ENCODE peak calls at places on chromosomes 7 and 10, in seven cellular contexts. N is IMR-90, H is mesendoderm, U is neuronal stem cell, I is H1, G is H9, V is trophoblast cell. D is an unnamed sample.

GRCh38 chr10:50653142-50653541 is 29.4 kb upstream of the SGMS1 start:
- DNase-seq in V (no peak), N (peak; percentile 47), I (no peak), U (no peak), H (no peak), G (no peak), D (peak; percentile 28)

GRCh38 chr7:131007439-131008330 is 273.7 kb upstream of the KLF14 start:
- DNase-seq in U (peak; percentile 36), G (peak; percentile 71), V (peak; percentile 52), H (peak; percentile 86), I (peak; percentile 67), N (peak; percentile 79), D (peak; percentile 88)

GRCh38 chr10:131584286-131584685 is 272.8 kb upstream of the TCERG1L start:
- DNase-seq in I (no peak), G (no peak), U (no peak), N (no peak), V (no peak), H (no peak), D (no peak)

GRCh38 chr7:510782-511281 is 8.8 kb downstream of the PDGFA start:
- DNase-seq in I (no peak), N (no peak), U (no peak), G (no peak), V (no peak), H (no peak), D (no peak)

GRCh38 chr10:110843031-110843430 is 28.7 kb upstream of the PDCD4 start:
- DNase-seq in I (no peak), U (no peak), G (no peak), N (no peak), V (no peak), H (no peak), D (no peak)

GRCh38 chr10:22002531-22003110 is 909 bp downstream of the DNAJC1 start:
- DNase-seq in U (no peak), N (peak; percentile 63), V (peak; percentile 24), G (no peak), I (no peak), H (peak; percentile 68), D (peak; percentile 81)

GRCh38 chr10:681670-682318 is 7.7 kb downstream of the DIP2C start:
- DNase-seq in N (peak; percentile 83), U (no peak), I (no peak), G (no peak), H (no peak), V (peak; percentile 23), D (peak; percentile 88)

GRCh38 chr10:16930540-16930939 is 113.3 kb upstream of the RSU1 start:
- DNase-seq in H (no peak), G (no peak), U (no peak), N (no peak), V (no peak), I (no peak), D (no peak)

GRCh38 chr7:13850185-13850752 is 139.2 kb downstream of the ETV1 start:
- DNase-seq in V (no peak), U (no peak), I (no peak), N (peak; percentile 99), G (no peak), H (peak; percentile 84), D (peak; percentile 98)

GRCh38 chr7:82419200-82419599 is 24.4 kb downstream of the CACNA2D1 start:
- DNase-seq in G (no peak), V (no peak), U (no peak), I (no peak), N (no peak), H (no peak), D (no peak)

GRCh38 chr7:97506728-97507127 is 225.2 kb upstream of the TAC1 start:
- DNase-seq in U (no peak), V (no peak), G (no peak), I (no peak), N (no peak), H (no peak), D (no peak)

GRCh38 chr10:62844280-62845011 is 28.3 kb upstream of the EGR2 start:
- DNase-seq in V (no peak), N (no peak), U (no peak), G (no peak), I (no peak), H (no peak), D (no peak)

GRCh38 chr10:46048152-46048551 is 2.1 kb upstream of the MSMB start:
- DNase-seq in H (peak; percentile 88), I (no peak), G (no peak), N (no peak), V (peak; percentile 85), U (no peak), D (no peak)

GRCh38 chr7:17852361-17852760 is 87.9 kb downstream of the SNX13 start:
- DNase-seq in G (no peak), U (no peak), H (no peak), V (no peak), N (no peak), I (no peak), D (no peak)

GRCh38 chr7:108449577-108449920 is 6.7 kb downstream of the NRCAM start:
- DNase-seq in I (no peak), H (no peak), N (no peak), V (no peak), U (no peak), G (no peak), D (no peak)

GRCh38 chr10:33876547-33877400 is 542.3 kb upstream of the NRP1 start:
- DNase-seq in G (no peak), U (no peak), I (no peak), H (no peak), V (peak; percentile 42), N (no peak), D (no peak)

GRCh38 chr10:75195035-75195763 is 15.4 kb upstream of the VDAC2 start:
- DNase-seq in U (no peak), N (peak; percentile 93), I (no peak), G (no peak), V (no peak), H (no peak), D (peak; percentile 90)

GRCh38 chr7:2002561-2003450 is 229.9 kb downstream of the MAD1L1 start:
- DNase-seq in V (no peak), H (no peak), G (peak; percentile 19), N (no peak), U (no peak), I (no peak), D (no peak)

GRCh38 chr7:45173596-45174327 is 16.2 kb downstream of the RAMP3 start:
- DNase-seq in N (no peak), I (no peak), G (no peak), U (no peak), V (no peak), H (no peak), D (no peak)
- H3K79me1 ChIP-seq in N (no peaks in the 10 kb centered on the region), I (no peaks in the 10 kb centered on the region), G (no peaks in the 10 kb centered on the region), U (no peaks in the 10 kb centered on the region), V (no peaks in the 10 kb centered on the region), H (no peaks in the 10 kb centered on the region), D (no peaks in the 10 kb centered on the region)

DNA sequence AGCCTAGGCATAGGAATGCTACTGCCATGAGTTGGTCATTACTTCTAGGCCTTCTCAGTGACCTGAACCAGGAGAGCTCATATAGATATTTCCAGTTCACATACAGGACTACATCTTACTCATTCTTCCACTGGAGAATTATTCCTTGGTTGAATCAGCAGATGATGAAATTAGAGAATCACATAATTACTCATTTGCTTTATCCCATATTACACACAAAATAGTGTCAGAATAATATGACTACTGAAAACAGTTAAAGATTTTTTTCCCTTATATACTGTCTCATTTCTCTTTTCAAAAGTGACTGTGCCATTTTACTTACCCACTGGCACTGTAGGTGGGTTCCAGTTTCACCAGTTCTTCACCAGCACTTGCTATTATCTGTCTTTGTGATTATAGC is 18.5 kb downstream of the BMS1 start:
- DNase-seq in U (no peak), N (peak; percentile 21), V (no peak), I (no peak), H (no peak), G (no peak), D (no peak)
- H3K79me1 ChIP-seq in U (no peaks in the 10 kb centered on the region), N (peaks cover 8% of the 10 kb centered on the region), V (no peaks in the 10 kb centered on the region), I (no peaks in the 10 kb centered on the region), H (no peaks in the 10 kb centered on the region), G (peaks cover 3% of the 10 kb centered on the region), D (peaks cover 29% of the 10 kb centered on the region)

DNA sequence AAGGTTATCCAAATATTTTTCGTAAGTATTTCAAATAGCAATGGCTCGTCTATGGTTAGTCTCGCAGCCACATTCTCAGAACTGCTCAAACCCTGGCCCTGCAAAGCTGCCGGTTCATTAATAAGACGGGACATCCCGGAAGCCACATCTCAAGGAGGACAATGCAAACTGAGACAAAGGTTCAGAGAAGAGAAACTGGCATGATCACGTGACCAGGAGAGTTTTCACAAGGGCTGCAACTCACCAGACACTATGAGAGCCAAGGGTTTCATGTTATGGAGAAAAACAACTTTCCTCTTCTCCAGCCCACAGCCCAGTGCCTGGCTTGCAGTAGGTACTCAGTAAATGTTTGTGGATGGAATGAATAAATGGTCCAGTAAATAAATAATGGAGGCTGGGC is 5.0 kb upstream of the HSPA12A start:
- DNase-seq in V (no peak), H (no peak), U (no peak), G (no peak), I (no peak), N (no peak), D (no peak)
- H3K79me1 ChIP-seq in V (peaks cover 2% of the 10 kb centered on the region), H (no peaks in the 10 kb centered on the region), U (no peaks in the 10 kb centered on the region), G (no peaks in the 10 kb centered on the region), I (no peaks in the 10 kb centered on the region), N (no peaks in the 10 kb centered on the region), D (peaks cover 2% of the 10 kb centered on the region)

GRCh38 chr7:111010833-111011232 is 80.1 kb upstream of the LRRN3 start:
- DNase-seq in I (no peak), U (no peak), N (no peak), G (no peak), V (peak; percentile 30), H (no peak), D (no peak)

GRCh38 chr7:111012799-111013675 is 77.9 kb upstream of the LRRN3 start:
- DNase-seq in G (no peak), U (no peak), N (no peak), I (no peak), H (no peak), V (no peak), D (no peak)

GRCh38 chr7:111011500-111011899 is 79.4 kb upstream of the LRRN3 start:
- DNase-seq in G (no peak), I (no peak), H (no peak), N (no peak), V (peak; percentile 14), U (no peak), D (no peak)

GRCh38 chr7:111014074-111014473 is 76.9 kb upstream of the LRRN3 start:
- DNase-seq in U (no peak), H (no peak), I (no peak), G (no peak), N (peak; percentile 9), V (no peak), D (no peak)

DNA sequence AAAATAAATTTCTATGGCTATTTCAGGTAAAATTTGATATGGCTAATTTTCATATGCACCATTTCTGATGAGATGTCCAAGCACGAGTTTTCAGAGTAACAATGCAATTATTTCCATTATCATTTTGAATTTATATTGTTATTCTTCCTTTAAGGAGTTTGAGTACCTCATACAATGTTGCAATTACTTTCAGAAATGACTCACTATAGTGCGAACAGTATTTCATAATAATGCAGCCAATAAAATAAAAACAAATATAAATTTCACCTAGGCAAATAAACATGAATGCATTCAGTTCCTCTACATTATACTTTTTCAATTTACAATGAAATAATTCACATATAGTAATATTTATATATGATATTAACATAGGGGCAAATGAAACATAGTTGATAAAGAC is 78.8 kb upstream of the LRRN3 start:
- DNase-seq in N (peak; percentile 36), U (no peak), V (no peak), H (no peak), G (no peak), I (no peak), D (no peak)
- H3K79me1 ChIP-seq in N (no peaks in the 10 kb centered on the region), U (no peaks in the 10 kb centered on the region), V (no peaks in the 10 kb centered on the region), H (no peaks in the 10 kb centered on the region), G (no peaks in the 10 kb centered on the region), I (no peaks in the 10 kb centered on the region), D (no peaks in the 10 kb centered on the region)